ENCODE peak calls at places on chromosomes 5 and 9, in ten cellular contexts. L is astrocyte of the cerebellum, X is cardiac fibroblast, O is lower leg skin, R is AG09309, E is GM20000, J is type B pancreatic cell, Y is endothelial cell, F is left ventricle myocardium inferior, P is fibroblast of mammary gland. B is an unnamed sample.

GRCh38 chr5:158423623-158424200 is 564.8 kb upstream of the CLINT1 start:
- DNase-seq in L (peak), P (peak), R (no peak), O (no peak), X (peak), E (no peak), J (no peak), Y (no peak), F (no peak), B (no peak)

GRCh38 chr9:68981825-68982224 is 32.1 kb downstream of the PRKACG start:
- DNase-seq in L (no peak), P (no peak), J (no peak), E (peak), F (no peak), O (no peak), R (no peak), Y (no peak), X (no peak), B (no peak)

GRCh38 chr5:168600409-168600808 is 21.2 kb upstream of the PANK3 start:
- DNase-seq in E (no peak), L (no peak), J (no peak), F (no peak), R (no peak), O (no peak), Y (no peak), P (no peak), X (peak), B (no peak)

GRCh38 chr5:3107118-3107517 is 355.6 kb upstream of the IRX2 start:
- DNase-seq in J (no peak), E (no peak), R (no peak), X (no peak), O (peak), L (no peak), P (no peak), Y (no peak), F (no peak), B (no peak)

GRCh38 chr9:91197232-91198181 is 164.2 kb downstream of the AUH start:
- DNase-seq in Y (no peak), R (peak), X (peak), P (peak), J (no peak), O (peak), E (no peak), L (peak), F (peak), B (no peak)

GRCh38 chr5:14144586-14145355 is 1.6 kb downstream of the TRIO start:
- DNase-seq in F (peak), Y (peak), O (peak), P (peak), X (peak), J (peak), L (no peak), E (peak), R (no peak), B (peak)

GRCh38 chr5:179827684-179828083 is 7.0 kb downstream of the SQSTM1 start:
- DNase-seq in O (no peak), P (peak), E (no peak), R (no peak), L (no peak), X (no peak), J (no peak), Y (no peak), F (no peak), B (no peak)

GRCh38 chr9:37801287-37801850 is 772 bp downstream of the DCAF10 start:
- DNase-seq in O (peak), R (no peak), F (peak), L (no peak), E (no peak), P (peak), X (peak), J (peak), Y (peak), B (peak)

GRCh38 chr9:86713456-86713855 is 233.8 kb downstream of the GAS1 start:
- DNase-seq in X (peak), O (no peak), F (no peak), Y (no peak), L (peak), R (no peak), J (no peak), E (no peak), P (peak), B (no peak)

GRCh38 chr5:127878174-127878750 is 175.1 kb downstream of the CCDC192 start:
- DNase-seq in L (no peak), F (peak), X (peak), Y (peak), J (no peak), R (no peak), P (peak), E (peak), O (no peak), B (no peak)

GRCh38 chr9:113609562-113610318 is 146.2 kb downstream of the RGS3 start:
- DNase-seq in J (no peak), R (no peak), Y (peak), L (no peak), O (no peak), P (peak), F (peak), X (peak), E (no peak), B (no peak)

GRCh38 chr5:41156739-41157138 is 56.6 kb downstream of the C6 start:
- DNase-seq in R (no peak), L (no peak), F (no peak), E (no peak), O (no peak), J (no peak), P (peak), X (peak), Y (no peak), B (no peak)

GRCh38 chr5:110894805-110895204 is 156.0 kb downstream of the SLC25A46 start:
- DNase-seq in Y (no peak), O (no peak), F (no peak), E (no peak), X (no peak), J (no peak), R (no peak), L (no peak), P (no peak), B (no peak)

DNA sequence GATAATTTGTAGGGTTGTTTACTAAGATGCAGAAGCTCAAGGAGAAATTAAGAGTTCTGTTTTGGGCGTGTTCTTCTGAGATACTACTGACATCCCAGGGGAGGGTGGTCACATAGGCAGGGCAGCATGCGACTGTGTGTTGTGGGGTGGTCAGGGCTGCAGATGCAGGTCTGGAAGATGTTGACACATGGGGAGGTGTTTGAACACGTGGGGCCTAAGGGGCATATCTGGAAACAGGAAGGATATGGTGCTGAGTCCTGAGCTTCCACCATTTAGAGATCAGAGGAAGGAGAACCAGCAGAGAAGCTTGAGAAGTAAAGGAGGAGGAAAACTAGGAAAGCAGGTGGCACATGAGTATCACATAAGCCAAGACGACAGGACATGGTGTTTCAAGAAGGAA is 228.2 kb downstream of the ADGRV1 start:
- DNase-seq in E (no peak), X (no peak), L (no peak), O (no peak), J (no peak), Y (no peak), P (no peak), F (no peak), R (no peak), B (no peak)
- TF ChIP-seq CTCF in E (no peak), X (no peak), L (no peak), O (no peak), J (no peak), Y (no peak), P (no peak), F (no peak), R (no peak), B (no peak)

GRCh38 chr9:73683862-73684591 is 532.4 kb downstream of the ANXA1 start:
- DNase-seq in L (peak), O (no peak), R (no peak), J (no peak), E (peak), X (peak), P (peak), F (no peak), Y (no peak), B (no peak)
- TF ChIP-seq CTCF in L (peak), O (no peak), R (peak), J (peak), E (peak), X (peak), P (peak), F (no peak), Y (peak), B (no peak)

GRCh38 chr5:141135030-141135717 is at the start of gene PCDHB5:
- DNase-seq in F (no peak), L (no peak), P (peak), X (peak), J (no peak), E (no peak), Y (peak), O (no peak), R (no peak), B (no peak)
- TF ChIP-seq CTCF in F (peak), L (peak), P (peak), X (peak), J (peak), E (peak), Y (peak), O (no peak), R (peak), B (no peak)

GRCh38 chr5:35213608-35214007 is 16.7 kb downstream of the PRLR start:
- DNase-seq in L (no peak), X (peak), E (no peak), F (no peak), P (peak), R (no peak), Y (no peak), O (no peak), J (no peak), B (no peak)
- TF ChIP-seq CTCF in L (no peak), X (no peak), E (no peak), F (no peak), P (peak), R (no peak), Y (no peak), O (no peak), J (no peak), B (no peak)

GRCh38 chr9:125460883-125461475 is 199.4 kb downstream of the GAPVD1 start:
- DNase-seq in P (peak), F (no peak), J (no peak), X (peak), O (no peak), R (peak), L (peak), E (no peak), Y (no peak), B (no peak)

GRCh38 chr9:125463926-125464325 is 202.3 kb downstream of the GAPVD1 start:
- DNase-seq in P (no peak), X (no peak), O (no peak), L (no peak), J (no peak), F (no peak), R (no peak), E (no peak), Y (no peak), B (no peak)

GRCh38 chr9:125460346-125460745 is 198.7 kb downstream of the GAPVD1 start:
- DNase-seq in L (no peak), J (no peak), F (no peak), Y (no peak), E (no peak), P (peak), X (no peak), O (no peak), R (no peak), B (no peak)

GRCh38 chr9:125462766-125463384 is 201.2 kb downstream of the GAPVD1 start:
- DNase-seq in O (no peak), X (peak), L (no peak), E (no peak), R (no peak), J (no peak), F (no peak), P (no peak), Y (no peak), B (no peak)

GRCh38 chr9:125461501-125462190 is 200.0 kb downstream of the GAPVD1 start:
- DNase-seq in O (no peak), X (no peak), R (no peak), J (no peak), P (no peak), Y (no peak), F (no peak), E (no peak), L (no peak), B (no peak)
- TF ChIP-seq CTCF in O (no peak), X (no peak), R (no peak), J (no peak), P (no peak), Y (no peak), F (no peak), E (no peak), L (no peak), B (no peak)

GRCh38 chr9:128022886-128023285 is 42.1 kb upstream of the EEIG1 start:
- DNase-seq in R (no peak), X (peak), O (no peak), Y (no peak), J (no peak), E (no peak), F (no peak), P (no peak), L (no peak), B (no peak)

GRCh38 chr9:128025756-128026155 is 41.4 kb downstream of the NAIF1 start:
- DNase-seq in E (no peak), L (no peak), O (no peak), R (no peak), J (no peak), Y (no peak), X (no peak), F (no peak), P (no peak), B (no peak)

GRCh38 chr9:128024761-128025308 is 42.3 kb downstream of the NAIF1 start:
- DNase-seq in J (no peak), E (no peak), P (no peak), Y (no peak), R (no peak), X (no peak), O (no peak), L (no peak), F (no peak), B (no peak)

GRCh38 chr9:128026255-128027165 is 40.6 kb downstream of the NAIF1 start:
- DNase-seq in O (no peak), L (no peak), X (peak), J (no peak), F (no peak), E (peak), P (no peak), R (no peak), Y (no peak), B (no peak)

DNA sequence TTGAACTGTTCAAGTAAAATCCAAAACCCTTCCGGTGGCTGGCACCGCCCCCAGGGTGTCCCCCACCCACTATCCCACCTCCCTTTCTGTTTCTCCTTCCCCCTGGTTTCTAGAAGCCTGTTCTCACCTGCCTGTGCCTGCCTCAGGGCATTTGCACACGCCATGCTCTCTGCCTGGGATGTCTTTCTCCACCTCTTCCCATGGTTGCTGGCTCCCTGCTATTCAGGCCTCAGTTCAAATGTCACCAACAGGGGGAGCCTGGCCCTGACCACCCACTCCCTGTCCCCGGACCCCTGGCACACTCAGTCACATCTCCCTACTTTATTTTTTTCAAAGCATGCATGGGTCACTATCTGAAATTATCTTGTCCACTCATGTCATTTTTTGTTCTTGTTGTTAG is 39.9 kb upstream of the EEIG1 start:
- DNase-seq in E (peak), F (no peak), X (no peak), Y (no peak), R (no peak), P (no peak), J (no peak), O (no peak), L (no peak), B (no peak)
- TF ChIP-seq CTCF in E (peak), F (peak), X (peak), Y (no peak), R (peak), P (peak), J (peak), O (no peak), L (peak), B (peak)

GRCh38 chr5:132459983-132460834 is 30.4 kb downstream of the IRF1 start:
- DNase-seq in O (no peak), P (no peak), F (peak), Y (no peak), X (no peak), R (no peak), J (no peak), E (no peak), L (no peak), B (no peak)
- TF ChIP-seq CTCF in O (no peak), P (no peak), F (peak), Y (peak), X (peak), R (peak), J (peak), E (no peak), L (peak), B (no peak)

GRCh38 chr5:139384591-139385051 is 1.5 kb upstream of the SLC23A1 start:
- DNase-seq in Y (no peak), J (no peak), O (peak), X (no peak), L (no peak), P (no peak), R (no peak), E (peak), F (no peak), B (no peak)

GRCh38 chr5:139386039-139386438 is 2.9 kb upstream of the SLC23A1 start:
- DNase-seq in R (no peak), X (no peak), E (no peak), L (no peak), J (no peak), F (no peak), P (no peak), Y (no peak), O (peak), B (no peak)

GRCh38 chr5:139383275-139383992 is at the start of gene SLC23A1:
- DNase-seq in X (peak), P (no peak), E (no peak), O (peak), F (no peak), L (no peak), Y (no peak), J (no peak), R (no peak), B (no peak)

GRCh38 chr5:139383993-139384590 is 995 bp upstream of the SLC23A1 start:
- DNase-seq in E (no peak), L (no peak), O (no peak), F (no peak), R (no peak), X (no peak), J (no peak), P (no peak), Y (no peak), B (no peak)

DNA sequence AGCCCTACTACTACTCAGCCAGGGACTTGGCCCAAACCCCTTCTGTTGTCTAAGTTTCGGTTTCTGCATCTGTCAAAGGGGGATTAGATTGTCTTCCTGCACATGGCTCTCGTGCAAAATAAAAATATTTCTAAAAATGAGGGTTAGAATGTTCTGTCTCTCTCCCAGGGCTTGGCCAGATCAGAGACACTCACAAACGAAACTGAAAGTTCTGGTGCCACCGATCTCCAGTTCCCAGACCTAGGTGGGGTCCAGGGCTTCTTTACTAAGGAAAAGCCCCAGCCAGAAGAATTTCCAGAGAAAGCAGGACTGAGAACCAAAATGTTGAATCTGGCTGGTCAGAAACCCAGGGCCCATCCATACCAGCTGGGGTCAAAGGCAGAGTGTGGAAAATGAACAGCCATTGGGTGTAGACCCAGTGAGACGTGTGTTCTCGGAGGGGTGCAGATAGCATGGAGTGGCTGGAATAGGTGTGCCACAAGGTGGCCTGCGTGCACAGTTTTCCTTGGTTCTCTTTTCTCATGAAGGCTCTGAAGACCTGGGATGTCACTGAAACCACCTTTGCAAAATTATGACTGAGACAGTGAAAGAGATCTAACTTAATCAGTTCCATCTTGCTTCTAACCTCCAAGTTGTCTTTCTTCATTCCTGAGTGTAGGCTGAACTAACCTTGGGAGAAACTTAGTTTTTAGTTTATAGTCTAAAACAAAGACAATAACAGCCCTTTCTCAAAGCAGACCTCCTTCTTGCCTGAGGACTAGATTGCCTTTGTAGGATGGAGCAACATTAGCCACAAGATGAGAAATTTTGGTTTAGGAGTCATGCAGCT is 2.2 kb upstream of the SLC23A1 start:
- DNase-seq in Y (no peak), L (no peak), O (no peak), E (peak), R (no peak), F (no peak), J (no peak), P (no peak), X (no peak), B (no peak)
- TF ChIP-seq CTCF in Y (no peak), L (no peak), O (no peak), E (peak), R (no peak), F (peak), J (no peak), P (no peak), X (no peak), B (no peak)

GRCh38 chr9:114910541-114910940 is 19.9 kb downstream of the TNFSF8 start:
- DNase-seq in E (no peak), L (no peak), R (no peak), P (peak), X (no peak), Y (no peak), J (no peak), F (no peak), O (no peak), B (no peak)

GRCh38 chr9:114909657-114910056 is 20.7 kb downstream of the TNFSF8 start:
- DNase-seq in R (no peak), L (no peak), E (no peak), X (no peak), Y (no peak), P (no peak), J (no peak), O (no peak), F (no peak), B (no peak)

GRCh38 chr9:114911167-114911821 is 19.1 kb downstream of the TNFSF8 start:
- DNase-seq in J (no peak), P (peak), Y (peak), L (no peak), F (no peak), X (peak), E (no peak), R (no peak), O (no peak), B (no peak)

GRCh38 chr9:114913217-114913616 is 17.2 kb downstream of the TNFSF8 start:
- DNase-seq in L (no peak), O (no peak), J (no peak), R (no peak), Y (no peak), E (no peak), F (no peak), P (no peak), X (no peak), B (no peak)

GRCh38 chr9:114914139-114914538 is 16.3 kb downstream of the TNFSF8 start:
- DNase-seq in E (no peak), O (no peak), X (peak), L (no peak), F (no peak), R (no peak), P (peak), Y (no peak), J (no peak), B (no peak)
- TF ChIP-seq CTCF in E (no peak), O (no peak), X (peak), L (peak), F (peak), R (peak), P (peak), Y (peak), J (no peak), B (no peak)

GRCh38 chr5:140575309-140575708 is 10.7 kb downstream of the SLC35A4 start:
- DNase-seq in P (peak), F (peak), R (no peak), Y (peak), J (no peak), X (peak), O (no peak), E (no peak), L (no peak), B (no peak)
- TF ChIP-seq CTCF in P (peak), F (peak), R (peak), Y (peak), J (peak), X (peak), O (no peak), E (no peak), L (no peak), B (no peak)